ENCODE peak calls at places on chromosomes 7 and 10, in ten cellular contexts. R, V, N, T, A, D, U, Z, Y and C are unnamed samples.
A peak's percentile ranks its signal among the peaks of the same experiment; 100 is the strongest.

GRCh38 chr10:61081331-61081730 is 137.3 kb upstream of the RHOBTB1 start:
- DNase-seq in D (no peak), T (no peak), Y (no peak), N (no peak), Z (no peak), V (no peak), A (no peak), R (no peak), U (no peak), C (peak; percentile 2)

GRCh38 chr10:124149681-124150080 is 56.3 kb upstream of the CHST15 start:
- DNase-seq in D (no peak), U (no peak), A (no peak), N (no peak), R (no peak), T (no peak), Z (no peak), Y (no peak), V (no peak), C (no peak)

GRCh38 chr7:16071246-16071857 is 350.0 kb downstream of the CRPPA start:
- DNase-seq in Z (peak; percentile 54), U (no peak), Y (no peak), V (no peak), N (no peak), R (peak; percentile 19), D (no peak), T (no peak), A (peak; percentile 80), C (peak; percentile 82)

GRCh38 chr10:117221156-117221711 is 19.7 kb upstream of the SLC18A2 start:
- DNase-seq in N (peak; percentile 70), R (peak; percentile 91), Z (peak; percentile 69), Y (no peak), T (no peak), U (no peak), A (peak; percentile 24), V (no peak), D (no peak), C (no peak)

GRCh38 chr7:44783407-44783806 is 13.1 kb upstream of the PPIA start:
- DNase-seq in N (no peak), T (no peak), Z (no peak), D (no peak), R (no peak), U (no peak), V (no peak), Y (no peak), A (no peak), C (no peak)

GRCh38 chr10:77478248-77478963 is 159.2 kb downstream of the KCNMA1 start:
- DNase-seq in R (no peak), T (no peak), N (peak; percentile 83), U (peak; percentile 36), D (no peak), Y (no peak), V (no peak), Z (no peak), A (peak; percentile 67), C (peak; percentile 83)

GRCh38 chr10:112815238-112816032 is 134.6 kb upstream of the TCF7L2 start:
- DNase-seq in U (no peak), V (no peak), T (no peak), A (peak; percentile 44), D (no peak), Z (no peak), N (peak; percentile 58), R (no peak), Y (no peak), C (peak; percentile 79)

GRCh38 chr10:24820616-24821015 is 96.9 kb upstream of the ARHGAP21 start:
- DNase-seq in Z (no peak), A (no peak), U (no peak), Y (no peak), D (no peak), R (peak; percentile 47), T (peak; percentile 29), N (peak; percentile 16), V (no peak), C (no peak)

GRCh38 chr7:77565917-77566316 is 28.8 kb downstream of the PTPN12 start:
- DNase-seq in R (no peak), Z (no peak), D (no peak), T (no peak), N (no peak), U (no peak), Y (no peak), A (peak; percentile 54), V (no peak), C (peak; percentile 61)

GRCh38 chr10:102642553-102643345 is 1.5 kb upstream of the TRIM8 start:
- DNase-seq in U (peak; percentile 75), R (peak; percentile 38), V (peak; percentile 72), N (no peak), T (peak; percentile 62), A (peak; percentile 90), Y (peak; percentile 29), D (no peak), Z (peak; percentile 29), C (peak; percentile 60)

GRCh38 chr7:135774284-135774683 is 25.7 kb upstream of the FAM180A start:
- DNase-seq in Z (no peak), D (no peak), T (no peak), Y (no peak), V (no peak), U (no peak), A (no peak), N (peak; percentile 42), R (no peak), C (peak; percentile 87)

GRCh38 chr10:1069680-1070079 is 13.5 kb downstream of the WDR37 start:
- DNase-seq in Y (no peak), V (no peak), A (no peak), R (no peak), D (no peak), T (no peak), N (no peak), Z (no peak), U (no peak), C (no peak)
- H3K4me3 ChIP-seq in Y (no peak overlapping the region), V (no peak overlapping the region), A (no peak overlapping the region), R (no peak overlapping the region), D (no peak overlapping the region), T (no peak overlapping the region), N (no peak overlapping the region), Z (no peak overlapping the region), U (no peak overlapping the region), C (no peak overlapping the region)

GRCh38 chr7:127588697-127589482 is 679 bp downstream of the ARF5 start:
- DNase-seq in A (peak; percentile 51), Z (peak; percentile 29), T (no peak), N (no peak), V (peak; percentile 45), Y (peak; percentile 82), D (no peak), R (peak; percentile 77), U (peak; percentile 63), C (peak; percentile 59)
- TF ChIP-seq CTCF in A (peak; percentile 59), Z (no peak), T (no peak), N (peak; percentile 73), V (peak; percentile 53), Y (peak; percentile 90), D (no peak), R (peak; percentile 73), U (peak; percentile 57), C (peak; percentile 76)

DNA sequence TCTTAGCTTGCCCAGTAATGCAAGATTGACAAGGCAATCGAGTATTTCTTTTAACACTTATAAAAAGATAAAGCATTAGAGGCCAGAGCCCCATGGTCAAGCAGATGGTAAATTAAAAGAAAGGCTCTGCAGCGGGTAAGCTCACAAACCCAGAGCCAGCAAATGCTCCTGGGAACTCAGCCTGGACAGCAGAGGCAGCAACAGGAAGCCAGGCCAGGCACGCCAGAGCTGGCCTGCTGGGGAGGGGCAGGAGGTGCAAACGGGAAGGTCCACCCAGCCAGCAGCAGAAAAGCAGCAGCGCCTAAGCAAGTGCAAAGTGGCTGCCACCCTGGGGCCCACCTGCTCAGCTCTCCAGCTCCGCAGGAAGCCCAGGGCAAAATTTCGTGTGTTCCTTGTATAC is 82.8 kb upstream of the GPR22 start:
- DNase-seq in T (no peak), N (no peak), V (peak; percentile 58), D (no peak), Z (no peak), Y (peak; percentile 81), U (peak; percentile 36), A (peak; percentile 45), R (peak; percentile 84), C (peak; percentile 66)
- H3K4me3 ChIP-seq in T (no peak overlapping the region), N (no peak overlapping the region), V (no peak overlapping the region), D (no peak overlapping the region), Z (no peak overlapping the region), Y (peak overlapping the region; percentile 37), U (no peak overlapping the region), A (no peak overlapping the region), R (no peak overlapping the region), C (no peak overlapping the region)

DNA sequence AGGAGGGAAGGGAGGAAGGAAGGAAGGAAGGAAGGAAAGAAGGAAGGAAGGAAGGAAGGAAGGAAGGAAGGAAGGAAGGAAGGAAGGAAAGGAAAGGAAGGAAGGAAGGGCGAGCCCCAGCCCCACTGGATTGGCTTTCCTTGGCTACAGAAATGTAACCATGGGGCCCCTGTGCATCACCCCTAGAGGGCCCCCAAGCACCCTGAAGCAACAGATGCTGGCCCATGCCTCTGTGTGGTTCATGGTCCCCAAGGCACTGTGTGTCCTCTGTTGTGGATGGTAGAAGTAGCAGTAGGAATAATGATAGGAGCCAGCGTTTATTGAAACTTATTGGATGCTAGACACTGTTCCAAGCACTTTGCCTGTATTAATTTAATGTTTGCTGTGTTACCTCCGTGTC is 116.6 kb upstream of the MACROH2A2 start:
- DNase-seq in D (no peak), T (no peak), A (no peak), N (no peak), U (no peak), R (no peak), V (no peak), Y (peak; percentile 37), Z (no peak), C (peak; percentile 23)
- TF ChIP-seq CTCF in D (no peak), T (no peak), A (peak; percentile 18), N (no peak), U (no peak), R (peak; percentile 35), V (no peak), Y (peak; percentile 61), Z (peak; percentile 21), C (peak; percentile 47)